ENCODE peak calls at places on chromosomes 12 and 14, in seven cellular contexts. A is colonic mucosa, K is endodermal cell, F is psoas muscle, V is suprapubic skin, D is mammary epithelial cell, Q is PC-3. O is an unnamed sample.

GRCh38 chr14:39217214-39217879 is 16.4 kb upstream of the MIA2 start:
- DNase-seq in D (peak; percentile 63), Q (peak; percentile 58), V (no peak), K (no peak), F (no peak), A (no peak), O (no peak)

GRCh38 chr12:69900720-69901131 is 75.7 kb downstream of the MYRFL start:
- DNase-seq in F (peak; percentile 65), K (peak; percentile 93), A (peak; percentile 91), V (peak; percentile 81), D (peak; percentile 75), Q (peak; percentile 86), O (no peak)

GRCh38 chr14:69319911-69320310 is 60.0 kb downstream of the GALNT16 start:
- DNase-seq in Q (no peak), V (peak; percentile 29), F (no peak), A (no peak), K (no peak), D (no peak), O (no peak)

GRCh38 chr14:79585845-79586244 is 625.5 kb downstream of the DIO2 start:
- DNase-seq in F (no peak), Q (peak; percentile 8), A (no peak), K (no peak), D (no peak), V (no peak), O (no peak)

GRCh38 chr12:92047058-92047826 is 98.4 kb downstream of the BTG1 start:
- DNase-seq in V (no peak), K (no peak), F (no peak), D (no peak), A (no peak), Q (no peak), O (no peak)

GRCh38 chr12:27937768-27938167 is 34.8 kb downstream of the PTHLH start:
- DNase-seq in V (no peak), Q (no peak), A (no peak), D (no peak), F (no peak), K (no peak), O (no peak)

GRCh38 chr14:72154645-72155378 is 222.6 kb downstream of the RGS6 start:
- DNase-seq in Q (no peak), K (no peak), F (no peak), D (no peak), A (no peak), V (no peak), O (no peak)

GRCh38 chr14:53591816-53592215 is 364.8 kb downstream of the BMP4 start:
- DNase-seq in A (no peak), Q (no peak), D (no peak), V (no peak), K (no peak), F (no peak), O (no peak)

GRCh38 chr12:25151476-25151875 is 43.5 kb downstream of the DNAI7 start:
- DNase-seq in F (peak; percentile 26), A (peak; percentile 22), V (no peak), Q (peak; percentile 51), K (peak; percentile 62), D (peak; percentile 86), O (peak; percentile 76)

GRCh38 chr14:53845813-53846693 is 110.6 kb downstream of the BMP4 start:
- DNase-seq in A (no peak), K (no peak), Q (no peak), D (no peak), V (no peak), F (no peak), O (no peak)

GRCh38 chr14:68679746-68680467 is 113.0 kb downstream of the ZFP36L1 start:
- DNase-seq in F (no peak), V (no peak), K (no peak), A (no peak), D (no peak), Q (no peak), O (no peak)

GRCh38 chr12:46445551-46446235 is 73.1 kb upstream of the SLC38A2 start:
- DNase-seq in F (no peak), D (no peak), K (no peak), V (no peak), Q (peak; percentile 71), A (no peak), O (no peak)

GRCh38 chr12:3132636-3133409 is 55.6 kb downstream of the TSPAN9 start:
- DNase-seq in V (no peak), F (no peak), A (no peak), K (peak; percentile 91), Q (no peak), D (no peak), O (no peak)

GRCh38 chr14:53452005-53452678 is 299.0 kb upstream of the DDHD1 start:
- DNase-seq in D (no peak), A (peak; percentile 48), Q (no peak), K (no peak), V (no peak), F (no peak), O (no peak)

GRCh38 chr12:28708918-28709371 is 440.1 kb upstream of the FAR2 start:
- DNase-seq in Q (no peak), D (no peak), A (no peak), V (no peak), F (no peak), K (no peak), O (no peak)

GRCh38 chr14:31228533-31228932 is 20.9 kb upstream of the HECTD1 start:
- DNase-seq in A (no peak), D (peak; percentile 64), K (no peak), V (no peak), F (no peak), Q (peak; percentile 77), O (no peak)

GRCh38 chr12:71665109-71665476 is 992 bp downstream of the THAP2 start:
- DNase-seq in K (no peak), V (no peak), Q (peak; percentile 15), A (no peak), D (no peak), F (no peak), O (no peak)
- H3K27ac ChIP-seq in K (peak overlapping the region; percentile 97), V (no peak overlapping the region), Q (no peak overlapping the region), A (peak overlapping the region; percentile 100), D (peak overlapping the region; percentile 96), F (peak overlapping the region; percentile 97), O (peak overlapping the region; percentile 93)

DNA sequence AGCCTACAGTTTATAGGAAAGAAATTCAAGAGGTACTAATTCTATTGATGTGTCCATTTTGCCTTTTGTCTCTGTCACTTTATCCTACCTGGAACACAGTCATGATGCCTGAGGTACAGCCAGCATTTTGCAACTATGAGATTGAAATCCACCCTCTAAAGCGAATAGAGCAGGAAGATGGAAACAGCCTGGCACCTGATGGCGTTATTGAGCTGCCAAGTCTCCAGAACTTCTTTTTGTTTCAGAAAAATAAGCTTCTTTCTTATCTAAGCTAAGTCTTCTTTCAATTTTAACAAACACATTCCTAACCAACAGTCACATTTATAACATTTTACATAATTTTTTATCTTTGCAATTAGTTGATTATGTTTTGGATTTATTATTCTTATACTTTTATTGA is 182.1 kb downstream of the PAWR start:
- DNase-seq in A (no peak), Q (peak; percentile 24), V (no peak), D (no peak), K (no peak), F (no peak), O (no peak)
- TF ChIP-seq CTCF in A (no peak), Q (peak; percentile 40), V (no peak), D (peak; percentile 15), K (no peak), F (no peak), O (no peak)

GRCh38 chr12:117037296-117038022 is 61.8 kb downstream of the TESC start:
- DNase-seq in F (no peak), Q (no peak), V (no peak), A (no peak), D (no peak), K (peak; percentile 47), O (no peak)
- H3K27ac ChIP-seq in F (no peak overlapping the region), Q (no peak overlapping the region), V (no peak overlapping the region), A (no peak overlapping the region), D (no peak overlapping the region), K (no peak overlapping the region), O (no peak overlapping the region)

DNA sequence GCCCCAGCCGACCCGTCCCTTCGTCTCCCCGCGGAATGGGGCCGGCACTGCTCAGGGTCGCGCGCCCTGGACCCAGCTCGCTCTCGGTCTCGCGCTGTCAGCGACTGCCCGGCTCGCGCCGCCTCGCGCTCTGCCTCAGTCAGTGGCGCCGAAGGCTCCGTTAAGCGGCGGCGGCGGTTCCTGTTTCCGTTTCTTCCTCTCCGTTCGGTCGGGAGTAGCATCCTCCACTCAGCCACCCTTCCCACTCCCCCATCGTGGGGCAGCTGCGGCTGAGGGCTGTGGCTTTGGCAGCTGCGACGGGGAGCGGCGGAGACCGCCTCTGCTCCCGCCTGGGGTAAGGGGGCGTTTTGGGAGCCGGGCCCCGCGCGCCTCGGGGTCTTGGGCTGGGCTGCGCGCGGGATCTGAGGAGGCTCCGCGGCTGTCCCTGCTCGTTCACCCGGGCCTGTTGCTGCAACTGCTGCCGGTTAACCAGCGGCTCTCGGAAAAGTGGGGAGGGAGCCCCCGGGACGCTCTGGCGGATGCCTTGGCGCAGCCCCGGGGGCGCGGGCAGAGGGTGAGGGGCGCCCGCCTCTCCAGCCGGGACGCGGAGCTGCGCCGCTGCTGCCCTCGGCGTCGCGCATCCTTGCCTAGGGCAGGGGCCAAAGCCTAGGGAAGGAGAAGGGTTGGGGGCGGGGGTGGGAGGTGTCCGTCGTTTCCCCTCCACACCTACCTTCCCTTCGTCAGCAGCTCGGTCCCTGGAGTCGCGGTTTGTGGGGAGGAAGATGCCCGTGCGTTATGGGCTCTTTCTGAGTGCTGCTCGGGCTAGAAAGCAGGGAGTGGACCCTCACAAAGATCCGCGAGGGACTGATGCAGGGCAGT is 580 bp downstream of the FUT8 start:
- DNase-seq in A (peak; percentile 67), K (peak; percentile 82), F (peak; percentile 13), D (peak; percentile 68), V (peak; percentile 89), Q (peak; percentile 48), O (peak; percentile 86)
- TF ChIP-seq CTCF in A (no peak), K (no peak), F (no peak), D (peak; percentile 36), V (no peak), Q (no peak), O (no peak)

DNA sequence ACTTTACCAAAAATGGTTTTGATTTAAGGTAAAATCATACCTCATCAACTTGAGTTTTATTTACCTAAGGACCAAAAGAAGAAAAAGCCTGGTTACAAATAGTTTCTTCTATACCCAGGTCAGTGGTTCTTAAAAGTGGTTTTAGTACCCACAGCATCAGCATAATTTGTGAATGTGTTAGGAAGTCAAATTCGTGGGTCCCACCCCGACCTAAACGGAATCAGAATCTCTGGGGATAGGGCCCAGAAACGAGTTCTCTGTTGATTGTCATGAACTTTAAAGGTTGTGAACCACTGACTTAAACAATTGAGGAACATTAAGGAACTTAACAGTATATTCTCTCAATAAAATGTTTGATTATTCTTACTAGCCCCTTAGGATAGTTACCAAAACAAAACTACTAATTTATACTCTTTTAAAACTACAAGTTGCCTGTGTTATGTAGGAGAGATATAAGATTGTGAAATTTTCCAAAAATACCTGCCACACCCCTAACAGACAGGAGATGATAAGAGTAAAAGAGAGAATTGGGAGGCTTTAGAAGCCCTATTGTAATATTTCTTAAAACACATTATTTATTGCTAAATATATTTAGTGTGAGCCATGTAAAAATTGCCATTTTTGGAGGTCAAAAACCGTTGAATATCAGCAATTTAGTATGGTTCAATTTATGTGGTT is 669 bp upstream of the SLC25A21 start:
- DNase-seq in A (no peak), K (no peak), Q (peak; percentile 10), F (no peak), V (no peak), D (no peak), O (no peak)
- H3K27ac ChIP-seq in A (no peak overlapping the region), K (peak overlapping the region; percentile 91), Q (peak overlapping the region; percentile 87), F (peak overlapping the region; percentile 93), V (no peak overlapping the region), D (peak overlapping the region; percentile 76), O (no peak overlapping the region)